ENCODE peak calls at places on chromosomes 11 and 22, in four cellular contexts. S is activated naive CD4-positive, alpha-beta T cell; M is IMR-90; Q is AG04450. W is an unnamed sample.

GRCh38 chr11:117980716-117981115 is 5.5 kb upstream of the IL10RA start:
- DNase-seq in Q (no peak), S (no peak), M (no peak), W (no peak)

GRCh38 chr22:25759825-25760231 is 17.8 kb downstream of the MYO18B start:
- DNase-seq in M (peak), S (no peak), Q (peak), W (peak)

GRCh38 chr11:57732661-57733060 is 8.6 kb upstream of the SELENOH start:
- DNase-seq in S (no peak), Q (no peak), M (no peak), W (no peak)

GRCh38 chr11:133893381-133893780 is 48.1 kb upstream of the SPATA19 start:
- DNase-seq in Q (no peak), M (no peak), S (no peak), W (no peak)

GRCh38 chr11:74726547-74727182 is 4.6 kb downstream of the CHRDL2 start:
- DNase-seq in S (peak), Q (peak), M (peak), W (peak)

GRCh38 chr11:68397256-68397655 is 63.3 kb upstream of the PPP6R3 start:
- DNase-seq in S (no peak), M (no peak), Q (no peak), W (no peak)

GRCh38 chr11:44083433-44083832 is 12.0 kb upstream of the EXT2 start:
- DNase-seq in Q (no peak), M (no peak), S (no peak), W (no peak)

GRCh38 chr11:64734786-64735761 is 8.9 kb downstream of the RASGRP2 start:
- DNase-seq in S (no peak), M (no peak), Q (no peak), W (no peak)

GRCh38 chr22:26568207-26568706 is 21.7 kb downstream of the TPST2 start:
- DNase-seq in Q (no peak), M (peak), S (no peak), W (no peak)